ENCODE peak calls at places on chromosomes 13 and 19, in four cellular contexts. G is DMS79 treated with DMSO at 0.1 percent for 48 hours, J is hepatic stellate cell, U is NCI-H748 treated with DMSO at 0.1 percent for 48 hours. W is an unnamed sample.

GRCh38 chr19:1624458-1624857 is 19.2 kb upstream of the UQCR11 start:
- DNase-seq in G (no peak), J (peak; percentile 53), U (no peak), W (peak; percentile 65)

GRCh38 chr13:28494537-28494860 is 429 bp downstream of the FLT1 start:
- DNase-seq in G (no peak), J (peak; percentile 27), U (no peak), W (peak; percentile 47)

GRCh38 chr19:10593820-10594637 is 6.9 kb upstream of the AP1M2 start:
- DNase-seq in G (no peak), J (no peak), U (no peak), W (peak; percentile 64)

GRCh38 chr19:44677019-44677809 is 5.9 kb downstream of the CEACAM19 start:
- DNase-seq in G (no peak), J (peak; percentile 72), U (no peak), W (no peak)

GRCh38 chr13:97279913-97280312 is 57.8 kb downstream of the MBNL2 start:
- DNase-seq in G (no peak), J (no peak), U (no peak), W (peak; percentile 68)

GRCh38 chr19:40219721-40220276 is 1.6 kb upstream of the TTC9B start:
- DNase-seq in G (peak; percentile 88), J (peak; percentile 79), U (peak; percentile 8), W (no peak)

GRCh38 chr13:98854448-98854847 is 102.0 kb upstream of the SLC15A1 start:
- DNase-seq in G (no peak), J (no peak), U (no peak), W (no peak)

GRCh38 chr13:23715092-23715761 is 145.0 kb downstream of the TNFRSF19 start:
- DNase-seq in G (no peak), J (no peak), U (no peak), W (no peak)

GRCh38 chr13:100275746-100276145 is 186.9 kb downstream of the PCCA start:
- DNase-seq in G (no peak), J (no peak), U (no peak), W (no peak)

GRCh38 chr19:54172764-54173699 is at the start of gene TMC4:
- DNase-seq in G (peak; percentile 80), J (peak; percentile 79), U (peak; percentile 76), W (no peak)

GRCh38 chr13:20446900-20447299 is 78.8 kb downstream of the CRYL1 start:
- DNase-seq in G (no peak), J (no peak), U (no peak), W (no peak)

GRCh38 chr13:111666377-111666776 is 345.9 kb downstream of the TEX29 start:
- DNase-seq in G (no peak), J (no peak), U (no peak), W (no peak)

GRCh38 chr19:913080-913748 is at the start of gene R3HDM4:
- DNase-seq in G (peak; percentile 17), J (peak; percentile 95), U (peak; percentile 12), W (peak; percentile 97)

GRCh38 chr19:2475018-2475701 is 767 bp upstream of the GADD45B start:
- DNase-seq in G (no peak), J (peak; percentile 69), U (peak; percentile 47), W (peak; percentile 54)

GRCh38 chr13:25992076-25992475 is 59.7 kb downstream of the SHISA2 start:
- DNase-seq in G (no peak), J (no peak), U (no peak), W (no peak)

GRCh38 chr13:74250738-74251190 is 116.6 kb upstream of the KLF12 start:
- DNase-seq in G (no peak), J (no peak), U (no peak), W (peak; percentile 59)

GRCh38 chr19:29277107-29277506 is 64.2 kb upstream of the UQCRFS1 start:
- DNase-seq in G (no peak), J (no peak), U (no peak), W (no peak)

GRCh38 chr19:19426216-19426615 is 20.7 kb downstream of the GATAD2A start:
- DNase-seq in G (no peak), J (no peak), U (no peak), W (no peak)

GRCh38 chr13:62096652-62097051 is 681.0 kb upstream of the PCDH20 start:
- DNase-seq in G (no peak), J (no peak), U (no peak), W (no peak)

GRCh38 chr13:46334008-46334407 is 53.0 kb downstream of the RUBCNL start:
- DNase-seq in G (no peak), J (no peak), U (no peak), W (no peak)

GRCh38 chr19:4676955-4677731 is 7.0 kb upstream of the MYDGF start:
- DNase-seq in G (no peak), J (peak; percentile 43), U (no peak), W (peak; percentile 68)

W was measured in AG20443.